ENCODE peak calls at places on chromosomes 1 and 21, in eight cellular contexts. J, A, S, C, T, E, L and N are unnamed samples.

GRCh38 chr1:32989160-32989894 is 24.7 kb upstream of the RNF19B start:
- DNase-seq in A (peak), E (peak), C (peak), J (peak), L (no peak), S (peak), T (peak), N (peak)

GRCh38 chr1:2205191-2205952 is 10.8 kb upstream of the FAAP20 start:
- DNase-seq in E (peak), A (no peak), L (peak), S (peak), T (peak), J (peak), C (peak), N (peak)

GRCh38 chr1:84774674-84775548 is 84.7 kb upstream of the SSX2IP start:
- DNase-seq in C (no peak), J (no peak), S (peak), A (no peak), L (no peak), E (no peak), T (no peak), N (no peak)

GRCh38 chr1:44327679-44328491 is 27.2 kb downstream of the ERI3 start:
- DNase-seq in C (peak), T (peak), J (peak), A (peak), S (peak), L (no peak), E (peak), N (peak)

GRCh38 chr1:73065585-73065984 is 783.2 kb upstream of the NEGR1 start:
- DNase-seq in A (no peak), S (no peak), J (no peak), C (no peak), T (no peak), L (no peak), E (no peak), N (no peak)

GRCh38 chr1:40697436-40697835 is 5.9 kb downstream of the NFYC start:
- DNase-seq in E (no peak), J (no peak), T (no peak), S (no peak), A (no peak), L (no peak), C (no peak), N (no peak)

GRCh38 chr1:165463978-165464377 is 19.1 kb upstream of the RXRG start:
- DNase-seq in T (no peak), A (no peak), C (no peak), J (no peak), S (no peak), L (no peak), E (no peak), N (no peak)

GRCh38 chr1:177010246-177010825 is 154.2 kb downstream of the ASTN1 start:
- DNase-seq in J (no peak), S (no peak), C (no peak), T (no peak), E (no peak), A (no peak), L (no peak), N (no peak)

GRCh38 chr1:222792744-222793143 is 22.1 kb upstream of the DISP1 start:
- DNase-seq in L (no peak), C (no peak), A (peak), S (peak), T (no peak), E (no peak), J (no peak), N (no peak)

GRCh38 chr1:115323366-115324004 is 14.6 kb downstream of the NGF start:
- DNase-seq in A (no peak), C (peak), E (no peak), J (no peak), S (peak), T (no peak), L (no peak), N (no peak)

GRCh38 chr1:246629976-246630375 is 63.7 kb downstream of the CNST start:
- DNase-seq in L (no peak), A (no peak), E (no peak), C (no peak), S (no peak), J (no peak), T (no peak), N (no peak)

GRCh38 chr1:202126426-202126825 is 3.7 kb downstream of the GPR37L1 start:
- DNase-seq in S (no peak), T (no peak), C (no peak), J (no peak), E (no peak), A (no peak), L (no peak), N (no peak)

GRCh38 chr1:9027307-9027706 is 1.1 kb upstream of the SLC2A7 start:
- DNase-seq in C (no peak), S (no peak), A (no peak), E (no peak), J (no peak), L (no peak), T (no peak), N (no peak)

GRCh38 chr1:246961939-246962373 is 30.2 kb upstream of the AHCTF1 start:
- DNase-seq in J (peak), C (no peak), A (no peak), T (peak), L (no peak), S (peak), E (no peak), N (no peak)

GRCh38 chr1:59852117-59852516 is 37.4 kb downstream of the HOOK1 start:
- DNase-seq in E (no peak), A (no peak), T (no peak), C (no peak), J (no peak), S (no peak), L (no peak), N (no peak)

GRCh38 chr1:43763497-43763973 is 56.2 kb downstream of the ST3GAL3 start:
- DNase-seq in S (peak), J (peak), T (peak), A (peak), C (peak), E (peak), L (peak), N (peak)

GRCh38 chr1:207050428-207050767 is 610 bp downstream of the YOD1 start:
- DNase-seq in J (peak), A (no peak), E (no peak), S (no peak), C (no peak), T (no peak), L (no peak), N (no peak)

GRCh38 chr1:95742591-95743089 is 508.6 kb downstream of the RWDD3 start:
- DNase-seq in E (no peak), T (no peak), L (no peak), C (no peak), J (no peak), A (peak), S (peak), N (no peak)

GRCh38 chr1:54965624-54966340 is 14.6 kb upstream of the TMEM61 start:
- DNase-seq in E (peak), A (no peak), C (no peak), T (peak), J (peak), S (peak), L (no peak), N (peak)

GRCh38 chr1:61588736-61589381 is 136.1 kb downstream of the TM2D1 start:
- DNase-seq in A (peak), J (no peak), C (no peak), E (no peak), S (peak), T (no peak), L (peak), N (peak)

GRCh38 chr1:114549137-114549536 is 32.3 kb downstream of the BCAS2 start:
- DNase-seq in J (no peak), T (no peak), C (no peak), A (no peak), L (no peak), S (peak), E (no peak), N (no peak)

GRCh38 chr1:24047101-24047459 is 64.9 kb downstream of the MYOM3 start:
- DNase-seq in C (peak), A (peak), J (peak), L (no peak), S (peak), T (peak), E (peak), N (peak)

GRCh38 chr1:38677756-38678155 is 181.8 kb downstream of the RRAGC start:
- DNase-seq in A (no peak), E (no peak), T (no peak), S (no peak), C (no peak), J (no peak), L (no peak), N (no peak)

GRCh38 chr1:220431840-220432239 is 96.1 kb upstream of the MARK1 start:
- DNase-seq in J (no peak), S (no peak), A (no peak), T (no peak), L (no peak), C (no peak), E (no peak), N (no peak)

GRCh38 chr1:218464871-218465270 is 119.7 kb downstream of the TGFB2 start:
- DNase-seq in A (no peak), S (no peak), E (no peak), J (no peak), L (no peak), T (no peak), C (no peak), N (no peak)

GRCh38 chr1:192557841-192558595 is 17.6 kb upstream of the RGS1 start:
- DNase-seq in C (no peak), J (no peak), A (no peak), E (no peak), T (no peak), S (no peak), L (no peak), N (peak)

GRCh38 chr1:118154220-118154619 is 30.8 kb downstream of the SPAG17 start:
- DNase-seq in T (no peak), C (no peak), E (no peak), S (peak), L (no peak), J (no peak), A (peak), N (peak)

GRCh38 chr21:35674895-35675470 is 385.3 kb downstream of the SETD4 start:
- DNase-seq in A (no peak), S (peak), L (no peak), T (no peak), C (no peak), J (no peak), E (no peak), N (peak)